ENCODE peak calls at places on chromosomes 5 and 9, in seven cellular contexts. A is esophagus squamous epithelium, F is Panc1, P is body of pancreas, J is tibial artery, O is SK-N-SH, K is Peyer's patch. L is an unnamed sample.

GRCh38 chr5:154849791-154850201 is 607 bp downstream of the FAXDC2 start:
- DNase-seq in J (no peak), K (no peak), O (no peak), F (no peak), P (no peak), A (no peak), L (no peak)

GRCh38 chr5:80555099-80555498 is 15.0 kb downstream of the ANKRD34B start:
- DNase-seq in O (no peak), A (no peak), F (no peak), J (no peak), P (no peak), K (no peak), L (no peak)

GRCh38 chr5:78691073-78691960 is 42.7 kb upstream of the LHFPL2 start:
- DNase-seq in F (no peak), O (no peak), K (no peak), A (no peak), J (no peak), P (no peak), L (no peak)

GRCh38 chr9:13429271-13429670 is 149.8 kb upstream of the MPDZ start:
- DNase-seq in P (no peak), J (no peak), F (no peak), O (no peak), K (no peak), A (no peak), L (no peak)

GRCh38 chr9:37566716-37567115 is 9.5 kb downstream of the FBXO10 start:
- DNase-seq in A (no peak), J (no peak), F (no peak), O (peak; percentile 40), K (no peak), P (peak; percentile 3), L (no peak)

GRCh38 chr9:128820665-128821583 is 2.6 kb downstream of the ENDOG start:
- DNase-seq in O (no peak), J (no peak), K (no peak), F (no peak), A (no peak), P (no peak), L (no peak)

GRCh38 chr9:79580065-79580464 is 8.3 kb downstream of the TLE4 start:
- DNase-seq in O (no peak), A (no peak), K (no peak), J (no peak), P (no peak), F (no peak), L (no peak)

GRCh38 chr9:27549196-27549737 is 19.7 kb upstream of the MOB3B start:
- DNase-seq in J (no peak), O (no peak), A (no peak), P (no peak), K (no peak), F (no peak), L (no peak)

GRCh38 chr5:177590406-177590805 is 1.6 kb upstream of the TMED9 start:
- DNase-seq in P (no peak), O (no peak), A (no peak), F (no peak), K (no peak), J (no peak), L (no peak)

GRCh38 chr9:109349431-109349846 is 28.6 kb upstream of the EPB41L4B start:
- DNase-seq in P (peak; percentile 33), J (no peak), O (no peak), A (no peak), K (no peak), F (peak; percentile 12), L (peak; percentile 84)

GRCh38 chr9:98108540-98109031 is 10.4 kb downstream of the TRIM14 start:
- DNase-seq in O (no peak), F (no peak), A (no peak), P (no peak), K (peak; percentile 29), J (peak; percentile 50), L (no peak)

GRCh38 chr5:75614165-75614564 is 2.9 kb downstream of the ANKDD1B start:
- DNase-seq in K (no peak), A (no peak), O (no peak), P (no peak), F (no peak), J (no peak), L (no peak)

GRCh38 chr5:65137631-65138030 is 344.1 kb downstream of the ADAMTS6 start:
- DNase-seq in O (no peak), K (no peak), P (no peak), F (no peak), J (no peak), A (no peak), L (no peak)

GRCh38 chr5:83877911-83878706 is 157.5 kb upstream of the HAPLN1 start:
- DNase-seq in F (no peak), J (no peak), O (no peak), A (no peak), K (no peak), P (no peak), L (peak; percentile 59)

GRCh38 chr5:106312360-106312759 is 1358.4 kb downstream of the EFNA5 start:
- DNase-seq in P (no peak), O (no peak), K (no peak), J (peak; percentile 23), A (no peak), F (no peak), L (peak; percentile 50)

GRCh38 chr5:134267366-134268018 is 41.6 kb upstream of the PPP2CA start:
- DNase-seq in P (no peak), F (no peak), O (no peak), K (no peak), A (no peak), J (no peak), L (no peak)

GRCh38 chr5:10520716-10521115 is 43.2 kb upstream of the ANKRD33B start:
- DNase-seq in O (no peak), F (no peak), P (no peak), K (no peak), A (no peak), J (no peak), L (peak; percentile 51)

GRCh38 chr9:94153905-94154304 is 69.6 kb downstream of the PTPDC1 start:
- DNase-seq in J (no peak), O (no peak), P (no peak), F (no peak), K (no peak), A (no peak), L (no peak)

GRCh38 chr5:100900142-100900795 is 2.8 kb downstream of the ST8SIA4 start:
- DNase-seq in O (no peak), F (no peak), A (peak; percentile 18), P (peak; percentile 28), K (no peak), J (peak; percentile 62), L (no peak)

GRCh38 chr9:138022756-138023393 is 145.3 kb downstream of the CACNA1B start:
- DNase-seq in F (no peak), K (no peak), O (no peak), A (no peak), J (peak; percentile 44), P (no peak), L (no peak)

GRCh38 chr9:138023394-138024124 is 146.0 kb downstream of the CACNA1B start:
- DNase-seq in O (no peak), F (no peak), A (no peak), J (peak; percentile 57), P (no peak), K (peak; percentile 42), L (no peak)

GRCh38 chr9:138020795-138021182 is 143.2 kb downstream of the CACNA1B start:
- DNase-seq in O (peak; percentile 16), J (no peak), F (no peak), P (no peak), A (no peak), K (no peak), L (no peak)

GRCh38 chr9:138021251-138022056 is 143.9 kb downstream of the CACNA1B start:
- DNase-seq in O (peak; percentile 19), F (no peak), K (no peak), P (no peak), J (no peak), A (no peak), L (no peak)

GRCh38 chr9:138022121-138022741 is 144.6 kb downstream of the CACNA1B start:
- DNase-seq in J (no peak), F (no peak), A (no peak), O (peak; percentile 22), K (peak; percentile 45), P (peak; percentile 57), L (no peak)
- TF ChIP-seq CTCF in J (no peak), F (peak; percentile 78), A (no peak), O (no peak), K (no peak), P (peak; percentile 28), L (no peak)

DNA sequence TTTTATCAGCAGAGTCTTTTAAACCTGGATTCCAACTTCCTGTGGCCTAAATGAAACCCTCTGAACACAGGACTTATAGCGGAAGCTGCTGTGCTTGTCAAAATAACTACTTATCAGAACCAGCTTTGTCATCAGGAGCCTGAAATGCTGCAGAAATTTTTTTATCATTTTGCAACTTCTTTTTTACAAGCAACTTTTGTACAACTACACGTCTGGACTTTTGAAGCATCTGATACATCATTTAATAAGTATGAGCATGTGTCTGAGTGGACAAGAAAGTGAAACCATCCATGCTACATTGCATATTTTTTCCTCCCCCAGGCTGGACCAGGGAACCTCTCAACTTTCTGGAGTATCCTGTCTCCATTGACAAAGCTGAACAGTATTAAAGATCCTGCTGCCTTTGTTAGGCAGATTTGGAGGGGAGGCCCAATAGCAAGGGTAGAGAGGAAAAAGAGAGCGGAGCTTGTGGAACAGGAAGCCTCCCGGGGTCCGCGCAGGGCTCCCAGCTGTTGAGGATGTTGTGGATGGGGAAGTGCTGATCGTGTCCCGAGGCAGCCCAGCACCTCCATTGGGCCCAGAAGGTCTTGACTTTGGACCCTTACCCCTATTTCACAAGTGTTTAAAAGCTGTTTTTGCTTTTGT is 196.6 kb downstream of the MSX2 start:
- DNase-seq in F (no peak), O (no peak), K (no peak), P (no peak), A (no peak), J (no peak), L (no peak)
- H3K4me3 ChIP-seq in F (no peak overlapping the region), O (no peak overlapping the region), K (no peak overlapping the region), P (no peak overlapping the region), A (no peak overlapping the region), J (no peak overlapping the region), L (no peak overlapping the region)

GRCh38 chr9:24245988-24246387 is 299.7 kb downstream of the IZUMO3 start:
- DNase-seq in O (peak; percentile 4), A (no peak), P (no peak), K (no peak), F (no peak), J (no peak), L (no peak)
- TF ChIP-seq CTCF in O (peak; percentile 48), A (no peak), P (no peak), K (no peak), F (peak; percentile 12), J (no peak), L (no peak)

GRCh38 chr5:27523629-27524028 is 485.2 kb upstream of the CDH9 start:
- DNase-seq in O (peak; percentile 5), K (no peak), J (no peak), P (no peak), F (no peak), A (no peak), L (no peak)
- H3K4me3 ChIP-seq in O (no peak overlapping the region), K (no peak overlapping the region), J (no peak overlapping the region), P (no peak overlapping the region), F (no peak overlapping the region), A (no peak overlapping the region), L (no peak overlapping the region)

GRCh38 chr5:33257807-33258491 is 182.8 kb upstream of the TARS1 start:
- DNase-seq in F (no peak), O (no peak), P (no peak), A (no peak), K (no peak), J (no peak), L (peak; percentile 55)
- TF ChIP-seq CTCF in F (no peak), O (peak; percentile 52), P (no peak), A (no peak), K (no peak), J (peak; percentile 27), L (no peak)